ENCODE peak calls at places on chromosomes 12 and 14, in nine cellular contexts. G is CD4-positive, alpha-beta T cell; X is neuronal stem cell; F is PC-9; S is Peyer's patch; Q is CD4-positive, CD25-positive, alpha-beta regulatory T cell; U is left ventricle myocardium inferior; V is lower lobe of right lung; J is IMR-90. R is an unnamed sample.

GRCh38 chr12:93766802-93767523 is 89.8 kb downstream of the CRADD start:
- DNase-seq in V (no peak), S (no peak), G (no peak), F (no peak), U (no peak), J (peak; percentile 76), X (no peak), Q (peak; percentile 58), R (no peak)

GRCh38 chr12:13195848-13196301 is 651 bp upstream of the EMP1 start:
- DNase-seq in S (no peak), G (no peak), Q (no peak), V (no peak), X (no peak), U (no peak), J (peak; percentile 68), F (no peak), R (no peak)

GRCh38 chr12:65968889-65969509 is 144.7 kb downstream of the HMGA2 start:
- DNase-seq in F (no peak), U (no peak), V (no peak), J (no peak), G (no peak), Q (no peak), S (no peak), X (no peak), R (no peak)

GRCh38 chr12:130481392-130481879 is 143.7 kb downstream of the PIWIL1 start:
- DNase-seq in V (no peak), Q (no peak), U (no peak), J (no peak), S (no peak), G (no peak), X (no peak), F (no peak), R (no peak)

GRCh38 chr14:100617715-100618693 is 30.8 kb upstream of the BEGAIN start:
- DNase-seq in V (no peak), J (no peak), S (no peak), U (peak; percentile 27), G (no peak), F (no peak), Q (no peak), X (no peak), R (no peak)

GRCh38 chr12:19885092-19885813 is 446.0 kb downstream of the AEBP2 start:
- DNase-seq in F (no peak), S (no peak), J (peak; percentile 54), G (no peak), U (no peak), X (no peak), Q (no peak), V (no peak), R (no peak)

GRCh38 chr12:13350946-13351345 is 154.4 kb downstream of the EMP1 start:
- DNase-seq in V (no peak), S (no peak), F (no peak), X (no peak), G (no peak), Q (no peak), J (no peak), U (no peak), R (no peak)

GRCh38 chr12:72271401-72271740 is 799 bp upstream of the TRHDE start:
- DNase-seq in X (peak; percentile 68), Q (no peak), U (no peak), G (no peak), V (no peak), S (no peak), J (peak; percentile 63), F (no peak), R (no peak)

GRCh38 chr14:100031506-100032281 is 33.5 kb upstream of the EVL start:
- DNase-seq in Q (no peak), S (no peak), V (no peak), G (no peak), X (no peak), F (peak; percentile 94), U (no peak), J (peak; percentile 99), R (peak; percentile 84)

GRCh38 chr14:83255727-83256090 is 1722.1 kb upstream of the SEL1L start:
- DNase-seq in U (no peak), X (no peak), V (no peak), F (no peak), Q (no peak), J (no peak), G (no peak), S (no peak), R (no peak)
- H3K27ac ChIP-seq in U (no peak overlapping the region), X (no peak overlapping the region), V (no peak overlapping the region), F (no peak overlapping the region), Q (no peak overlapping the region), J (no peak overlapping the region), G (no peak overlapping the region), S (no peak overlapping the region), R (no peak overlapping the region)

GRCh38 chr14:24426150-24426911 is 3.1 kb downstream of the CBLN3 start:
- DNase-seq in G (no peak), S (no peak), F (no peak), J (no peak), Q (no peak), U (no peak), V (no peak), X (no peak), R (no peak)
- H3K27ac ChIP-seq in G (no peak overlapping the region), S (peak overlapping the region; percentile 78), F (no peak overlapping the region), J (no peak overlapping the region), Q (no peak overlapping the region), U (peak overlapping the region; percentile 69), V (no peak overlapping the region), X (no peak overlapping the region), R (peak overlapping the region; percentile 90)

DNA sequence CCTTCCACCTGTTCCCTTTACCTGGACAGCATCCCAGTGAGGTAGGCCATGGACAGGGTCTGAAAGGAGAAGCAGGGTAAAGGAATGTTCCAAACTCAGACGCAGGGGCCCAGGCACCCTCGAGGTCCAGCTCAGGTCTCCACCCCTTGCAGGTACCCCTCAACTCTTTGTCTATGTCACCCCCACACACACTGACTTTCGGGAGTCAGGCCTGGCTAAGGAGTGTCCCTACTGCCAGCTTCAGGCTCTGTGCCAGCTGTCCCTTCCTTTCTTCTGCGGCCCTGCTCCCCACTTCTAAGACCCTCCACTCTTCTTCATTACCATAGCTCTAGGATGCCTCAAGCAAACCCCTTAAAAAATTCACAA is 13.6 kb downstream of the FAIM2 start:
- DNase-seq in G (no peak), J (no peak), X (no peak), S (no peak), Q (no peak), U (no peak), V (no peak), F (no peak), R (no peak)
- H3K27ac ChIP-seq in G (no peak overlapping the region), J (no peak overlapping the region), X (no peak overlapping the region), S (no peak overlapping the region), Q (no peak overlapping the region), U (no peak overlapping the region), V (no peak overlapping the region), F (no peak overlapping the region), R (no peak overlapping the region)

GRCh38 chr14:31265701-31266398 is 58.3 kb upstream of the HECTD1 start:
- DNase-seq in Q (no peak), S (no peak), U (no peak), J (peak; percentile 30), F (peak; percentile 80), X (no peak), V (no peak), G (no peak), R (peak; percentile 76)

GRCh38 chr14:31263485-31264133 is 56.0 kb upstream of the HECTD1 start:
- DNase-seq in F (peak; percentile 97), U (no peak), V (no peak), X (no peak), J (peak; percentile 100), Q (no peak), S (no peak), G (no peak), R (peak; percentile 97)

GRCh38 chr14:31269599-31270195 is 62.1 kb upstream of the HECTD1 start:
- DNase-seq in V (no peak), X (no peak), S (no peak), J (peak; percentile 57), F (no peak), G (no peak), Q (no peak), U (no peak), R (no peak)

GRCh38 chr14:31268216-31268615 is 60.6 kb upstream of the HECTD1 start:
- DNase-seq in X (no peak), V (no peak), Q (no peak), G (no peak), S (no peak), J (no peak), F (no peak), U (no peak), R (no peak)

DNA sequence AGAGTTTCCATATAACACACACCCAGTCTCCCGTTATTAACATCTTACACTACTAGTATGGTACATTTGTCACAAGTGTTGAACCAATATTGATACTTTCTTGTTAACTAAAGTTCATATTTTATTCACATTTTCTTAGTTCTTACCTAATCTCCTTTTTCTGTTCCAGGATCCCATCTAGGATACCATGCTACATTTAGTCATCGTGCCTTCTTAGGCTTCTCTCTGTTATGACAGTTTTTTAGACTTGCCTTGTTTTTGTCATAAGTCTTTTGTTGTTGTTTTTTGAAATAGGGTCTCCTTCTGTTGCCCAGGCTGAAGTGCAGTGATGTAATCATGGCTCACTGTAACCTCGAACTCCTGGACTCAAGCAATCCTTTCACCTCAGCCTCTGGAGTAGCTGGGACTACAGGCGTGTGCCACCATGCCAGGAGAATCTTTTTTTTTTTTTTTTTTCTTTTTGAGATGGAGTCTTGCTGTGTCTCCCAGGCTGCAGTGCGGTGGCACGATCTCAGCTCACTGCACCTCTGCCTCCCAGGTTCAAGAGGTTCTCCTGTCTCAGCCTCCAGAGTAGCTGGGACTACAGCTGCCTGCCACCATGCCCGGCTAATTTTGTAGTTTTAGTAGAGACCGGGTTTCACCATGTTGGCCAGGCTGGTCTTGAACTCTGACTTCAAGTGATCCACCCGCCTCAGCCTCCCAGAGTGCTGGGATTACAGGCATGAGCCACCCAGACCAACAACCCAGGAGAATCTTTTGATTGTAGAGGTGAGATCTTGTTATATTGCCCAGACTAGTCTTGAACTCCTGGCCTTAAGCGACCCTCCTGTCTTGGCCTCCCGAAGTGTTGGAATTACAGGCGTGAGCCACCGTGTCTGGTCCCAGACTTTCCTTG is 59.1 kb upstream of the HECTD1 start:
- DNase-seq in Q (no peak), U (no peak), J (no peak), F (no peak), V (no peak), S (no peak), G (no peak), X (no peak), R (no peak)
- H3K27ac ChIP-seq in Q (no peak overlapping the region), U (no peak overlapping the region), J (no peak overlapping the region), F (peak overlapping the region; percentile 58), V (no peak overlapping the region), S (no peak overlapping the region), G (no peak overlapping the region), X (no peak overlapping the region), R (peak overlapping the region; percentile 90)

DNA sequence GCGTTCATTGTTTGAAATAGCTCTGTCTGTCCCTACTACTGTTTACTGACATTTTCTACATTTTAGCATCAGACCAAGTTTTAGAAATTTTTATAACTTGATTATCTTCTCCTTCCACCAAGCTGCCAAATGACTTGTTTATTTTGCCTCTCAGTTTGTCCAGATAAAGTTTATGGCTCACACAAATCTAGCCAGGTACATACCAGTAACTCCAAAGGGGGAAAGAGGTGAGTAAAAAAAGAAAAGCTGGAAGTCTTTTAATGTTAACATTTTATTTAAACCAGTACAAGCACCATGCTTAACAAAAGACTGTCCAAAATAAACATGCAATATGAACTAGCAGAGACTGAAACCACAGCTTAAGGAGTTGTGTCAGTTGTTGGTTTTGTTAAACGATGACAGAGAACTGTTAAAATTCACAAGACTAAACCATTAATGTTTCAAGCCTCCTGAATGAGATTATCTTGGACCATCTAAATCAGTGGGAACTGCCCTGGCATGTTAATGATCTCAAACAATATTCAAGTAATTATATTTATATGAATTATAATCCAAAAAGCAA is 14.5 kb downstream of the GMFB start:
- DNase-seq in Q (no peak), X (no peak), S (no peak), J (peak; percentile 17), V (no peak), G (no peak), U (no peak), F (no peak), R (no peak)
- H3K27ac ChIP-seq in Q (no peak overlapping the region), X (no peak overlapping the region), S (no peak overlapping the region), J (no peak overlapping the region), V (no peak overlapping the region), G (no peak overlapping the region), U (no peak overlapping the region), F (no peak overlapping the region), R (no peak overlapping the region)